ENCODE peak calls at places on chromosome 21, in eight cellular contexts. C is CD4-positive, alpha-beta T cell; W is right lobe of liver; I is ovary; B is AG10803; D is PC-3; S is activated CD8-positive, alpha-beta T cell treated with anti-CD3 and anti-CD28 coated beads for 36 hours; T is body of pancreas. R is an unnamed sample.

GRCh38 chr21:22364163-22364562 is 1366.0 kb downstream of the NCAM2 start:
- DNase-seq in W (no peak), S (no peak), B (no peak), D (no peak), T (no peak), I (no peak), C (no peak), R (no peak)

GRCh38 chr21:29151937-29152336 is 21.5 kb downstream of the MAP3K7CL start:
- DNase-seq in S (no peak), B (no peak), W (no peak), C (no peak), I (no peak), T (no peak), D (no peak), R (no peak)

GRCh38 chr21:21851657-21852056 is 853.4 kb downstream of the NCAM2 start:
- DNase-seq in T (no peak), S (no peak), I (no peak), C (no peak), B (peak), W (no peak), D (peak), R (no peak)

GRCh38 chr21:15604424-15604823 is 125.4 kb upstream of the USP25 start:
- DNase-seq in D (peak), T (no peak), C (no peak), I (no peak), W (no peak), S (no peak), B (peak), R (no peak)

GRCh38 chr21:16285646-16286223 is 556.0 kb downstream of the USP25 start:
- DNase-seq in C (no peak), D (no peak), W (no peak), B (no peak), T (no peak), I (no peak), S (no peak), R (no peak)

GRCh38 chr21:38955495-38955894 is 149.8 kb downstream of the ETS2 start:
- DNase-seq in C (no peak), D (peak), S (no peak), I (no peak), W (no peak), T (no peak), B (peak), R (no peak)

GRCh38 chr21:25626752-25627151 is 12.3 kb upstream of the JAM2 start:
- DNase-seq in T (peak), S (no peak), B (no peak), W (peak), C (no peak), I (no peak), D (peak), R (no peak)

GRCh38 chr21:15367061-15367626 is 302.3 kb upstream of the NRIP1 start:
- DNase-seq in D (no peak), S (no peak), W (no peak), C (no peak), I (no peak), B (no peak), T (no peak), R (no peak)

GRCh38 chr21:17196619-17197018 is 316.2 kb upstream of the CXADR start:
- DNase-seq in I (no peak), B (no peak), D (no peak), T (no peak), S (no peak), W (no peak), C (no peak), R (no peak)

GRCh38 chr21:39096754-39097153 is 86.5 kb downstream of the PSMG1 start:
- DNase-seq in S (no peak), B (no peak), C (no peak), D (no peak), T (no peak), I (no peak), W (no peak), R (no peak)

GRCh38 chr21:18228060-18228739 is 16.4 kb upstream of the CHODL start:
- DNase-seq in C (no peak), W (no peak), T (no peak), B (no peak), D (no peak), S (no peak), I (no peak), R (no peak)

GRCh38 chr21:15667010-15667409 is 62.8 kb upstream of the USP25 start:
- DNase-seq in D (peak), B (peak), I (no peak), W (no peak), S (no peak), T (no peak), C (no peak), R (no peak)

GRCh38 chr21:40099809-40100208 is 232.6 kb downstream of the PCP4 start:
- DNase-seq in W (no peak), D (no peak), I (no peak), B (no peak), S (no peak), C (no peak), T (no peak), R (no peak)

GRCh38 chr21:38668501-38668900 is 137.2 kb upstream of the ETS2 start:
- DNase-seq in C (no peak), I (no peak), B (no peak), D (no peak), S (no peak), W (no peak), T (no peak), R (no peak)

GRCh38 chr21:29230541-29231275 is 68.0 kb upstream of the BACH1 start:
- DNase-seq in W (no peak), C (no peak), B (peak), I (no peak), D (no peak), T (no peak), S (no peak), R (no peak)

GRCh38 chr21:44345495-44345894 is 6.3 kb upstream of the CFAP410 start:
- DNase-seq in B (no peak), W (no peak), D (no peak), I (no peak), S (no peak), T (no peak), C (no peak), R (no peak)

GRCh38 chr21:10521091-10521598 is at the start of gene TPTE:
- DNase-seq in C (no peak), D (no peak), S (no peak), I (no peak), B (no peak), T (no peak), W (no peak), R (no peak)

GRCh38 chr21:17572431-17572830 is 40.3 kb downstream of the BTG3 start:
- DNase-seq in S (no peak), C (no peak), T (no peak), B (no peak), I (no peak), D (no peak), W (no peak), R (no peak)

GRCh38 chr21:40386301-40386911 is 460.6 kb downstream of the DSCAM start:
- DNase-seq in S (peak), W (peak), T (peak), B (no peak), I (no peak), C (no peak), D (peak), R (peak)

GRCh38 chr21:17539323-17539722 is 26.5 kb downstream of the CXADR start:
- DNase-seq in D (no peak), W (no peak), I (no peak), C (no peak), B (no peak), S (no peak), T (no peak), R (no peak)

GRCh38 chr21:23837564-23837963 is 1769.7 kb downstream of the MRPL39 start:
- DNase-seq in S (no peak), C (no peak), D (peak), I (no peak), B (no peak), W (no peak), T (no peak), R (no peak)

GRCh38 chr21:26909972-26910371 is 56.9 kb downstream of the ADAMTS5 start:
- DNase-seq in C (no peak), T (no peak), W (no peak), B (no peak), I (no peak), S (no peak), D (peak), R (peak)
- TF ChIP-seq CTCF in C (no peak), T (no peak), W (peak), B (no peak), I (no peak), S (no peak), D (peak), R (peak)

GRCh38 chr21:34890724-34891609 is 158.1 kb downstream of the RUNX1 start:
- DNase-seq in B (peak), I (peak), W (peak), C (no peak), S (no peak), D (no peak), T (no peak), R (peak)
- TF ChIP-seq CTCF in B (peak), I (no peak), W (no peak), C (no peak), S (no peak), D (no peak), T (no peak), R (no peak)

GRCh38 chr21:32141009-32141357 is 137.9 kb downstream of the MIS18A start:
- DNase-seq in I (no peak), D (no peak), B (peak), T (no peak), S (no peak), W (no peak), C (no peak), R (no peak)

GRCh38 chr21:32138658-32139057 is 140.2 kb downstream of the MIS18A start:
- DNase-seq in W (no peak), S (no peak), C (no peak), T (no peak), I (no peak), D (no peak), B (no peak), R (no peak)

GRCh38 chr21:32147041-32147440 is 131.8 kb downstream of the MIS18A start:
- DNase-seq in B (no peak), I (no peak), W (no peak), C (no peak), D (no peak), S (no peak), T (no peak), R (no peak)

GRCh38 chr21:32140212-32141008 is 138.4 kb downstream of the MIS18A start:
- DNase-seq in D (no peak), C (no peak), W (no peak), S (no peak), B (peak), I (no peak), T (no peak), R (no peak)

GRCh38 chr21:32143222-32143939 is 135.5 kb downstream of the MIS18A start:
- DNase-seq in I (peak), W (no peak), D (no peak), T (no peak), C (no peak), S (no peak), B (peak), R (no peak)
- TF ChIP-seq CTCF in I (no peak), W (no peak), D (no peak), T (no peak), C (no peak), S (no peak), B (peak), R (no peak)

GRCh38 chr21:36384885-36385232 is 333 bp upstream of the CHAF1B start:
- DNase-seq in S (no peak), W (no peak), D (no peak), I (no peak), C (no peak), T (no peak), B (no peak), R (no peak)

GRCh38 chr21:36385233-36385908 is at the start of gene CHAF1B:
- DNase-seq in I (peak), T (peak), D (peak), W (peak), B (peak), C (peak), S (peak), R (peak)

GRCh38 chr21:36385909-36386642 is 884 bp downstream of the CHAF1B start:
- DNase-seq in S (no peak), D (peak), W (no peak), C (no peak), B (peak), I (no peak), T (no peak), R (no peak)

GRCh38 chr21:36388076-36388475 is 2.9 kb downstream of the CHAF1B start:
- DNase-seq in T (no peak), S (no peak), B (no peak), C (no peak), D (no peak), W (no peak), I (no peak), R (no peak)

DNA sequence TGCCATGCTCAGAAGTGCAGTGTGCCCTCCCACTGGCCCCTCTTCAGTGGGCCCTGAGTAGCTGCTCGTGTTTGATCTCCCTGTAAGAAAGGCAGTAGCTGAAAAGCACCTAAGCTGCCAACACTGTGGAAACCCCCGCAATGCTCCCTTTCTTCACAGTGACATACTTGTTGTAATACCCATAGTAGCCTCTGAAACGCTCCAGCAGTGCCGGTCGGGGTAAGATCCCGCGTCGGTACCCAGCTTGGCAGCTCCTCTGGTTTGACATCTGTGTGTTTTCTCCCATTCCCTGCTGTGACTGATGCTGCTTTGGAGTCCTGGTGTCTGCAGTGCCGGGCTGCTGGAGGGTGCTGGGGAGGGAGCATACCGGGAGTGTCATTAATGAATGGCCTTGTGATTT is 3.6 kb downstream of the CHAF1B start:
- DNase-seq in S (no peak), C (no peak), W (no peak), D (no peak), B (peak), I (no peak), T (peak), R (peak)
- TF ChIP-seq CTCF in S (no peak), C (no peak), W (no peak), D (no peak), B (peak), I (no peak), T (peak), R (no peak)

DNA sequence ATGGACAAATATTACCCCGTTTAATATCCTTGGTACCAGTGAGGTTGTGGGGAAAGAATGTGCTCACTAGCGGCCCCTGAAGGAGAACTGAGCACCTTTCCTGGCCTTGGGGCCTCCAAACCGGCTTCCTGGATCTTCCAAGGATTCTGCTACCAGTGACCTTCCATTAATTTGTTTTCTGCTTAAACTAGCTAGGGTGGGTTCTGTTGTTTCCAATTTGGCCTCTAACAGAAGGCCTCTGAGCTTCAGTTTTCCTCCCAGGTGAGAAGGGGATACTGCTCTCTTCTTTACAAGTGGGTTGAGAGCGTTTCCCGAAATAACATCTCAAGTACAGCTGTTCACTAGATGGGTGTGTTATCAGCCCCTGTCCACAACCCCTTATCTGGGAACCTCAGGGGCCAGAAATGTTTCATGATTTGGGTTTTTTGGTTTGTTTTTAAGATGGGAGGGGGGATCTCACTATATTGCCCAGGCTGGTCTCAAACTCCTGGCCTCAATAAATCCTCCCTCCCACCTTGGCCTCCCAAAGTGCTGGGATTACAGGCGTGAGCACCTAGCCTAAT is 16.9 kb upstream of the IFNGR2 start:
- DNase-seq in S (no peak), C (no peak), T (no peak), D (peak), W (no peak), I (no peak), B (no peak), R (no peak)
- TF ChIP-seq CTCF in S (peak), C (no peak), T (no peak), D (peak), W (peak), I (no peak), B (peak), R (no peak)

GRCh38 chr21:45356653-45357435 is 48.1 kb upstream of the COL18A1 start:
- DNase-seq in C (no peak), S (no peak), B (no peak), T (no peak), W (no peak), D (no peak), I (no peak), R (no peak)
- TF ChIP-seq CTCF in C (no peak), S (no peak), B (no peak), T (no peak), W (no peak), D (no peak), I (no peak), R (no peak)

DNA sequence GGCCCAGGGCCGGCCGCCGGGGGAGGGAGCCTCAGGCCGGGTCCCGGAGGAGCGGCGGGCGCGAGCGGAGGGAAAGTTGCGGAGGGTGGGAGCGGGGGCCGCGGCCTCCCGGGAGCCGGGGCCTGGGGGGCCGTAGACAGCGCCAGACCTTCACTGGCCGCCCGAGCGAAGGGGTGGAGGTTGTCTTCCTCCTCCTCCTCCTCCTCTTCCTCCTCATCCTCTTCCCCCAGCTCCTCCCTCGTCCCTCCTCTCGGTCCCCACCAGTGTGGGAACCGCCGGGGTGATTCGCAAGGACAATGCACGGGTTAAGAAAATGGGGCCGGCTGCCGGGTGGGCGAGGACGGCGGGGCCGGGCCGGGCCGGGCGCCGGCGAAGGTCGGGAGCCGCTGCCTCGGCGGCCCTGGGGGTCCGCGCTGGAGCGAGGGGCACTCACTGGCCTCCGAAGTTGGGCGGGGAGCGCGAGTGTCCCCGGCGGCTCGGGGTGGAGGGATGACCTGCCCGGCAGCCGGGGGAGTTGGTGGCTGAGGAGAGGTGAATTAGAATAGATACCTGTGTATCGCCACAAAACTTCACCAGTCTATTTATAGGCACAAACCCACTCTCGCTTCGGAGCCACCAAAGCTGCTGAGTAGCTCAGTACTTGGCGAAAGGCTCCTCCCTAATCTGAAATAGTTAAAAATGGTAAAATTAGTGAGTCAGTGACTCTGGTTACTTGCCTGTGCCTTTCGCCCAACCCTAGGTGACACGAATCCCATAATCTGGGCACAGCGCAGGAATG is 1.4 kb downstream of the DYRK1A start:
- DNase-seq in T (peak), I (peak), B (peak), D (peak), S (peak), W (peak), C (peak), R (peak)
- TF ChIP-seq CTCF in T (no peak), I (no peak), B (no peak), D (no peak), S (no peak), W (no peak), C (no peak), R (no peak)

DNA sequence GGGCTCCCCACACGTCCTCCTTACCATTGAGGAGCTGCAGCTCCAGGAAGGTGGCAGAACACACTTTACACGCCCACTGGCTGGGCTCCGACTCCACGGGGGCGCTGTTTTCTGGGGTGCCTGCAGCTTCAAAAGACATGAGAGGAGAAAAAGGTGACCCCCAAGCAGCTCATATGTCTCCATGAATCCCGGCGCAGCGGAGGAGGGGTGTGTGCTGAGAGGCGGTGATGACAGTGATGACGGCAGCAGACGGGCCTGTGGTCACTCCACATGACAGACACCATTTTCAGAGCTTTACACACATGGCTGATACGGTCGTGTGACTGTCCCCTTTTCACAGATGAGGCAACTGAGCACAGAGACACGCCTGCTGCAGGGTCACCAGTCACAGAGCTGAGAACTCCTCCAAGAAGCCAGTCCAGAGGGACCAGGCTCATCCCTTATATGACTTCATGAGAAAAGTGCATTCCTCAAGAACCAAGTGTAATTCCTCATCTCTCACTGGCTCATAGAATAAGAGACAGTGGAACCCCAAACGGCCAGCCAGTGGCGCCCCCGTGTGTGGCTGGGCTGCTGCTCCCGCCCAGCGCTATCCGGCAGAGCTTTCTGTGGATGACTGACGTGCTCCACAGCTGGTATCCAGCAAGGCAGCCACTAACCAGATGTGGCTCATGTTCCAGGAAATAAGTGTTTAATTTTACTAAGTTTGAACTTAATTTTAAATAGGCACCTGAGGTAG is 31.9 kb downstream of the PRDM15 start:
- DNase-seq in D (no peak), B (peak), C (no peak), T (no peak), W (no peak), I (no peak), S (no peak), R (no peak)
- TF ChIP-seq CTCF in D (peak), B (peak), C (no peak), T (no peak), W (no peak), I (no peak), S (no peak), R (no peak)

R was measured in nephron progenitor cell.